ENCODE peak calls at places on chromosomes 16 and 17, in four cellular contexts. K, Q, N and V are unnamed samples.

GRCh38 chr17:79324219-79324618 is 249.6 kb downstream of the ENGASE start:
- DNase-seq in K (no peak), Q (no peak), N (no peak), V (no peak)

GRCh38 chr17:17633310-17633709 is 41.8 kb upstream of the PEMT start:
- DNase-seq in K (no peak), Q (no peak), N (no peak), V (no peak)

GRCh38 chr17:55434721-55435120 is 13.1 kb upstream of the MMD start:
- DNase-seq in K (no peak), Q (no peak), N (no peak), V (no peak)

GRCh38 chr16:74607967-74608356 is 1.0 kb upstream of the GLG1 start:
- DNase-seq in K (no peak), Q (no peak), N (no peak), V (no peak)

GRCh38 chr17:48173191-48173590 is 65.6 kb downstream of the SNX11 start:
- DNase-seq in K (no peak), Q (no peak), N (no peak), V (no peak)

GRCh38 chr17:77127735-77128361 is 12.9 kb upstream of the SEC14L1 start:
- DNase-seq in K (peak; percentile 76), Q (no peak), N (peak; percentile 65), V (peak; percentile 77)

GRCh38 chr16:89376812-89377445 is 113.4 kb downstream of the ANKRD11 start:
- DNase-seq in K (no peak), Q (no peak), N (no peak), V (no peak)

GRCh38 chr16:70749006-70749678 is 51.8 kb downstream of the VAC14 start:
- DNase-seq in K (peak; percentile 76), Q (no peak), N (no peak), V (no peak)

GRCh38 chr16:84144301-84144858 is 597 bp downstream of the HSDL1 start:
- DNase-seq in K (peak; percentile 33), Q (no peak), N (no peak), V (no peak)

GRCh38 chr17:79354173-79354820 is 256.6 kb downstream of the RBFOX3 start:
- DNase-seq in K (no peak), Q (no peak), N (no peak), V (no peak)

GRCh38 chr16:53282975-53283946 is 151.0 kb upstream of the RBL2 start:
- DNase-seq in K (no peak), Q (no peak), N (no peak), V (no peak)
- TF ChIP-seq CTCF in K (no peak), Q (peak; percentile 22), N (no peak), V (no peak)

GRCh38 chr17:42655528-42655927 is 3.6 kb upstream of the TUBG2 start:
- DNase-seq in K (no peak), Q (no peak), N (no peak), V (no peak)

GRCh38 chr17:42651392-42651791 is 7.7 kb upstream of the TUBG2 start:
- DNase-seq in K (no peak), Q (no peak), N (no peak), V (no peak)

GRCh38 chr17:42647778-42648177 is 11.3 kb upstream of the TUBG2 start:
- DNase-seq in K (no peak), Q (no peak), N (no peak), V (no peak)

GRCh38 chr17:42657824-42658588 is 1.1 kb upstream of the TUBG2 start:
- DNase-seq in K (no peak), Q (no peak), N (no peak), V (no peak)

GRCh38 chr17:42653179-42654124 is 5.6 kb upstream of the TUBG2 start:
- DNase-seq in K (peak; percentile 31), Q (no peak), N (peak; percentile 59), V (peak; percentile 92)
- TF ChIP-seq POLR2AphosphoS5 in K (no peak), Q (peak; percentile 67), N (no peak), V (peak; percentile 63)

GRCh38 chr16:30186444-30186781 is 3.0 kb downstream of the CORO1A start:
- DNase-seq in K (no peak), Q (no peak), N (no peak), V (no peak)

GRCh38 chr16:30185683-30186421 is 2.5 kb downstream of the CORO1A start:
- DNase-seq in K (peak; percentile 73), Q (peak; percentile 94), N (no peak), V (peak; percentile 74)

GRCh38 chr16:30186782-30187555 is 3.6 kb downstream of the CORO1A start:
- DNase-seq in K (peak; percentile 88), Q (no peak), N (no peak), V (peak; percentile 81)

GRCh38 chr16:30187556-30187865 is 4.1 kb downstream of the CORO1A start:
- DNase-seq in K (no peak), Q (no peak), N (no peak), V (no peak)

GRCh38 chr16:30187971-30188561 is 4.7 kb downstream of the CORO1A start:
- DNase-seq in K (no peak), Q (no peak), N (no peak), V (no peak)
- TF ChIP-seq POLR2A in K (no peak), Q (no peak), N (no peak), V (no peak)

DNA sequence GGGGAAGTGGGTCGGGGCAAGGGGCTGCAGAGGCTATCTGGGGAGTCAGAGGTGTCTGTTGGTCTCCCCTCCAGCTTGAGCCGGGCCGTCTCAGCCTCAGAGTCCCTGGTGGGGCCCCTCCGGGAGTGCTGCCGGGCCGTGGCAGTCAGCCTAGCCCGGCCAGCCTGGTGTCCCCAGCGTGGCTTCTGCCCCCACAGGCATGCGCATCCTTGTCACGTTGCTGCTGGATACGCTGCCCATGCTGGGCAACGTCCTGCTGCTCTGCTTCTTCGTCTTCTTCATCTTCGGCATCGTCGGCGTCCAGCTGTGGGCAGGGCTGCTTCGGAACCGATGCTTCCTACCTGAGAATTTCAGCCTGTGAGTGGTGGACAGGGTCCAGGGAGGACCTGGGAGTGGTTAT is 11.2 kb downstream of the CACNA1G start:
- DNase-seq in K (no peak), Q (no peak), N (no peak), V (no peak)
- TF ChIP-seq CTCF in K (no peak), Q (no peak), N (no peak), V (no peak)

GRCh38 chr16:3983081-3983520 is 102.6 kb upstream of the CREBBP start:
- DNase-seq in K (peak; percentile 76), Q (no peak), N (peak; percentile 76), V (peak; percentile 85)
- TF ChIP-seq POLR2AphosphoS5 in K (no peak), Q (peak; percentile 54), N (peak; percentile 56), V (no peak)

GRCh38 chr16:10497132-10498088 is 83.0 kb downstream of the EMP2 start:
- DNase-seq in K (no peak), Q (no peak), N (no peak), V (no peak)
- TF ChIP-seq POLR2A in K (no peak), Q (no peak), N (no peak), V (no peak)

GRCh38 chr17:65556014-65556909 is 5.2 kb downstream of the AXIN2 start:
- DNase-seq in K (peak; percentile 94), Q (peak; percentile 95), N (peak; percentile 79), V (peak; percentile 89)

GRCh38 chr17:65556910-65557348 is 4.5 kb downstream of the AXIN2 start:
- DNase-seq in K (no peak), Q (no peak), N (no peak), V (no peak)

GRCh38 chr17:65553009-65553645 is 8.3 kb downstream of the AXIN2 start:
- DNase-seq in K (no peak), Q (no peak), N (no peak), V (no peak)

GRCh38 chr17:65553646-65554567 is 7.5 kb downstream of the AXIN2 start:
- DNase-seq in K (no peak), Q (no peak), N (no peak), V (no peak)

DNA sequence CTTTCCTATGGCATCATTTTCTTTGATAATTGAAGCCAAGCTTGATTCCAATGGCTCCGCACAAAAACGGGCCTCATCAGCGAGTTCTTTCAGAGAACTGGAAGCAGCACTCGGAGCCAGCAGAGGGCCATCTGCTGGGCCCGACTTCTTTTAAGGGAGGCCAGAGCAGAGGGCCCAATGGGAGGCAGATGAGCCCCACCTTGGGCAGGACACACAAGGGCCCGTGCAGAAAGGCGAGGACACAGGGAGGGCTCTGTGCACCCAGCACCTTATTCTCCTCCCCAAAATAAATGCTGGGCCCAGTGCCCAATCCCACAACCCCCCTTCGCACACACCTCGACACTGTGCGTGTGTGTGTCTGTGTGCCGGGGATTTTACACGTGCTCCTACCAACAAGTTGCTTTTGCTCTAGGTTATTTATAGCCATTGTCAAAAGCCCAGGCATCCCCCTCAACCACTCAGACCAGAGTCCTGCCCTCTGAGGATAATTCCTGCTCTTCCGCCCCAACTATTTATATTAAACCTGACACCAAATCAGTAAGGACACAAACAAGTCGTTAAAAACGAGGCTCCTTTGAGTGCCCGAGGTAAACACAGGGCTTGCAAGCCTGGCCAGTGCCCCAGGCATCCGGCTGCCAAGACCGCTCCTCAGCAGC is 6.8 kb downstream of the AXIN2 start:
- DNase-seq in K (peak; percentile 37), Q (no peak), N (no peak), V (peak; percentile 84)
- TF ChIP-seq CTCF in K (no peak), Q (peak; percentile 13), N (no peak), V (peak; percentile 20)

DNA sequence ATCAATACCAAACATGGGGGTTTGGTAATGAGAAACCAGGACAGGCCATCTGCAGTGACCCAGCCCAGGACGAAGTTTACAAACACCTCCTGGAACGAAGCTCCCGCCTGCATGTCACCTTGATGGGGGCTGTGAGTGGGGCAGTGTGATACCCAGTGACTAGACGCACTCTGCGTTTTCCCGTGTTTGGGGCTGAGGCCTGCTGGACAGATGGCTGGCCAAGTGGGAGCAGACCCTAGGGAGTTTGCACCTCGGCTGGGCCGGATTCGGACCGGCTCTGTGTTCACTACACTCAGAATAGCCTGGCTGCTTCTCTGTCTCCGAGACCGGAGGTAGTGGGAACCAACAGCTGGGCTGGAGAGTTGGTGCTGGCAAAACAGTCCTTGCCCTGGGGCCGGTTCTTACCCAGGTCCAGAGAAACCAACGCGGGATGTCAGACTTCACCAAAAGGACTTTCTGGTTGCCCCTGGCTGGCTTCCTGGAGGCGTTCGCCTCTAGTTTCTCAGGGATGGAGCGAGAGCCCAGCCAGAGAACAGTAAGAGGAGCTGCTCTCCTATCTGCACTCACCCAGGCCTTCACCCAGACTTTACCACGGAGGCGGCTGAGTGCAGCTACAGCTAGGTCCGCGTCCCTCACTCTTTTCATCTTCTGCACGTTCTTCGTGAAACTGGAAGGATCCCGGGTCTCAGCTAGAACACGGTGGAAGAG is 20.4 kb downstream of the CARHSP1 start:
- DNase-seq in K (no peak), Q (no peak), N (no peak), V (peak; percentile 65)
- TF ChIP-seq POLR2AphosphoS5 in K (no peak), Q (no peak), N (no peak), V (no peak)

DNA sequence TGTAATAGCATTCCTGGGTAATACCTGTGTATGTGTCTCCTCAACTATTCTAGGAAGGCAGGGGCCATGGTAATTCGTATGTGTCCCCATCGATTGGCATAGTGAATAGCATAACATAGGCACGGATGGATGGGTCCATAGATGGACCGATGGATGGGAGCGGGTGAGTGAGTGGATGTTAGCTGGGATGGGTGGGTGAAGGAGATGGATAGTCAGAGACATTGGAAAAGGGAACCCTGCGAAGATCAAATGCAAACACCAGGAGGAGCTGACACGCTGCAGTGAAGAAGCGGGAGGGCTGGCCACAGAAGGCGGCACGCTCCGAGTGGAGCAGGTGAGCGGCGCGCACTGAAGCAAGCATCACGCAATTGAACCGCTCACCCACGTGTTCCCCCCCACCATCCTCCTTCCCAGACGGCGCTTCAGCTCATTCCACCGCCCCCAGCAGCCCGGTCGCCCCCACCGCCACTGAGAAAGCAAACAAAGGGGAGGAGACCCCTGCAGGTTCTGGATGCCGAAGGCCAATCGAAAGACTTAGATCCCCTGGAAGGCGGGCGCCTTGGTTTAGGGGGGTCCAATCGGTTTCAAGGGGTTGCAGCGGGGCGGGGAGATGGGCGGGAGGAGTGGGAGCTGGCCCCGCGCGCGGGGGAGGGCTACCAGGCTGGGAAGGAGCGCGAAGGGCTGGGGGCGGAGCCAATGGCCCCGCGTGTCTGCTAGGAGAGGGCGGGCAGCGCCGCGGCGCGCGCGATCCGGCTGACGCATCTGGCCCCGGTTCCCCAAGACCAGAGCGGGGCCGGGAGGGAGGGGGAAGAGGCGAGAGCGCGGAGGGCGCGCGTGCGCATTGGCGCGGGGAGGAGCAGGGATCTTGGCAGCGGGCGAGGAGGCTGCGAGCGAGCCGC is at the start of gene ARRB2:
- DNase-seq in K (peak; percentile 97), Q (peak; percentile 99), N (peak; percentile 96), V (peak; percentile 99)
- TF ChIP-seq POLR2A in K (peak; percentile 52), Q (no peak), N (no peak), V (no peak)